ENCODE peak calls at places on chromosome 5, in six cellular contexts. S is fibroblast of mammary gland, T is heart right ventricle, X is tibial artery, V is IMR-90, F is body of pancreas. C is an unnamed sample.

GRCh38 chr5:113166710-113167366 is 190.2 kb downstream of the DCP2 start:
- DNase-seq in X (no peak), S (peak), F (no peak), V (peak), T (no peak), C (peak)

GRCh38 chr5:109750407-109750806 is 60.7 kb downstream of the MAN2A1 start:
- DNase-seq in T (no peak), V (no peak), S (no peak), F (no peak), X (no peak), C (no peak)

GRCh38 chr5:11247224-11247623 is 486.2 kb upstream of the DAP start:
- DNase-seq in T (no peak), S (no peak), V (no peak), X (no peak), F (no peak), C (no peak)

GRCh38 chr5:139726248-139726647 is 69.4 kb upstream of the PSD2 start:
- DNase-seq in X (no peak), F (no peak), S (no peak), V (no peak), T (no peak), C (no peak)

GRCh38 chr5:94431696-94432095 is 186.7 kb downstream of the KIAA0825 start:
- DNase-seq in X (no peak), T (no peak), V (no peak), F (no peak), S (peak), C (no peak)

GRCh38 chr5:168793844-168794837 is 215.0 kb upstream of the PANK3 start:
- DNase-seq in S (peak), X (peak), F (no peak), T (no peak), V (peak), C (peak)

GRCh38 chr5:173512637-173513435 is 103.6 kb downstream of the BOD1 start:
- DNase-seq in V (no peak), T (no peak), X (no peak), S (no peak), F (no peak), C (peak)

GRCh38 chr5:10268100-10268499 is 18.0 kb downstream of the CCT5 start:
- DNase-seq in X (no peak), V (no peak), S (no peak), F (no peak), T (no peak), C (no peak)

GRCh38 chr5:88829773-88830172 is 53.2 kb downstream of the MEF2C start:
- DNase-seq in T (no peak), V (no peak), X (no peak), S (no peak), F (no peak), C (peak)

GRCh38 chr5:8865686-8866374 is 680.0 kb downstream of the SEMA5A start:
- DNase-seq in F (no peak), S (no peak), T (no peak), V (no peak), X (no peak), C (no peak)

GRCh38 chr5:81209386-81209785 is 23.7 kb upstream of the CKMT2 start:
- DNase-seq in V (no peak), T (no peak), X (no peak), S (no peak), F (no peak), C (no peak)

GRCh38 chr5:114362197-114362976 is 517 bp downstream of the KCNN2 start:
- DNase-seq in V (peak), X (no peak), T (no peak), F (no peak), S (peak), C (no peak)

GRCh38 chr5:132608107-132608506 is 49.9 kb upstream of the IL13 start:
- DNase-seq in V (no peak), T (no peak), F (no peak), X (no peak), S (no peak), C (peak)

DNA sequence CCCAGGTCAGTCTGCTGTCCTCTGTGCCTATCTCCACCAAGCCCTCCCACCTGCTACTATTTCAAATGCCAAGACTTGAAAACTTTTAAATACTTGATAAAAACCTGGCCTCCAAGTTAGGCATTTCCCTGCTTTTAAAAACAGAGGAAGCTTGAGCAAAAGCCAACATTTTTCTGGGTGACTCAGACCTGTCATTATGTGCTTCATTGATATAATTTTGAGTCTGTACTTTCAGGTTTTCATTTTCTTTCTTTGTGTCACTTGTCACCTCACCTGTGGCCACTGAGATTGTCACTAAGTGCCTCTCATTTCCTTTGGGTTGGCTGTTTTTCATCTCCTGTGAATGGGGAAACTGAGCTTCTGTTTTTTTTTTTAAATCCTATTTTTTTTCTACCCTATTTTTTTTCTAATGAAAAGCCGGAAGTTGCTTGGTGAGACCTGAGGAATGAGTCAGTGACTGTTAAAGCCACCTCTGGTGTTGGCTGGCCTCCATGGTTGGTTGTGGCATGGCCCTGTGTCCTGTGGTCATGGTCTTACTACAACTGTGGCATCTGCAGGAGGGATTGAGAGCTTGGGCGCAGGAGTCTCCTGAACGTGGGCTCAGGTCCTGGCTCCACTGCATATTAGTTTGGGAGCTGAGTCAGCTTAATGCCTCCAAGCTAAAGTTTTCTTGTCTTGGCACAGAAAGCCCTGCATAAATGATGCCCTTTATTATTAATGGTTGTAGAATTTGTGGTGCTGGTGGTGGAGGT is 56.7 kb downstream of the ARHGAP26 start:
- DNase-seq in S (peak), F (peak), X (no peak), V (peak), T (no peak), C (peak)
- H3K4me3 ChIP-seq in S (no peak), F (no peak), X (no peak), V (no peak), T (no peak), C (no peak)

GRCh38 chr5:124065508-124065907 is 553.5 kb downstream of the CSNK1G3 start:
- DNase-seq in X (no peak), V (no peak), S (peak), F (no peak), T (no peak), C (no peak)
- TF ChIP-seq CTCF in X (no peak), V (no peak), S (peak), F (no peak), T (no peak), C (no peak)

DNA sequence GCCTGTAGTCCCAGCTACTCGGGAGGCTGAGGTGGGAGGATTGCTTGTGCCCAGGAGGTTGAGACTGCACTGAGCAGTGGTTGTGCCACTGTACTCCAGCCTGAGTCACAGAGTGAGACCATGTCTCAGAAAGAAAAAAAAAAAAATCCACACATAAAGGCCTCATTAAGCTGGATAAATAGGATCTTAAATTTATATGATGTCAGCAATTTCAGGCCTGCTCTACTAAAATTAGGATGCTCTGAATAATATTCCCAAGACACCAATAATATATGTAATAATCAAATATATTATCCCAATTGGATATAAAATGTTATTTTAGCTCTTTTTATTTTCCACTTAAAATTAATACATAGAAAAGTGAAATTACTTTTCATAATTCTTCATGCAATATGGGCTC is 43.6 kb downstream of the NLN start:
- DNase-seq in T (no peak), F (no peak), X (no peak), S (no peak), V (no peak), C (no peak)
- H3K4me3 ChIP-seq in T (no peak), F (no peak), X (no peak), S (no peak), V (no peak), C (no peak)

GRCh38 chr5:14505310-14506140 is 76.1 kb upstream of the OTULINL start:
- DNase-seq in F (no peak), V (no peak), X (no peak), S (peak), T (no peak), C (no peak)
- TF ChIP-seq CTCF in F (no peak), V (no peak), X (no peak), S (peak), T (peak), C (no peak)

GRCh38 chr5:53490747-53491146 is 10.3 kb downstream of the FST start:
- DNase-seq in V (peak), S (peak), X (no peak), F (no peak), T (no peak), C (peak)
- H3K4me3 ChIP-seq in V (no peak), S (no peak), X (no peak), F (no peak), T (no peak), C (no peak)

GRCh38 chr5:79011219-79011836 is 26.2 kb upstream of the ARSB start:
- DNase-seq in V (peak), T (no peak), X (no peak), F (no peak), S (peak), C (peak)
- TF ChIP-seq CTCF in V (peak), T (no peak), X (no peak), F (no peak), S (peak), C (peak)

GRCh38 chr5:54525692-54526091 is 8.1 kb downstream of the SNX18 start:
- DNase-seq in F (no peak), T (no peak), V (no peak), X (no peak), S (no peak), C (no peak)

GRCh38 chr5:54531536-54531935 is 14.0 kb downstream of the SNX18 start:
- DNase-seq in T (no peak), F (no peak), V (no peak), S (no peak), X (no peak), C (no peak)

GRCh38 chr5:54526604-54527359 is 9.2 kb downstream of the SNX18 start:
- DNase-seq in S (no peak), X (no peak), T (no peak), V (no peak), F (no peak), C (no peak)

GRCh38 chr5:54529565-54529964 is 12.0 kb downstream of the SNX18 start:
- DNase-seq in X (no peak), S (no peak), T (no peak), V (no peak), F (no peak), C (peak)

GRCh38 chr5:54528633-54529032 is 11.1 kb downstream of the SNX18 start:
- DNase-seq in V (no peak), X (no peak), T (no peak), S (no peak), F (no peak), C (no peak)
- H3K4me3 ChIP-seq in V (no peak), X (peak), T (no peak), S (no peak), F (no peak), C (no peak)

GRCh38 chr5:90387508-90387907 is 22.0 kb downstream of the CETN3 start:
- DNase-seq in F (no peak), V (no peak), X (no peak), T (no peak), S (no peak), C (no peak)

GRCh38 chr5:90383903-90384302 is 25.7 kb downstream of the CETN3 start:
- DNase-seq in V (no peak), T (no peak), F (no peak), S (no peak), X (no peak), C (no peak)

GRCh38 chr5:90390326-90390725 is 19.2 kb downstream of the CETN3 start:
- DNase-seq in X (no peak), S (no peak), T (no peak), F (no peak), V (no peak), C (no peak)

GRCh38 chr5:90384389-90384788 is 25.2 kb downstream of the CETN3 start:
- DNase-seq in S (no peak), X (no peak), V (no peak), T (no peak), F (no peak), C (no peak)

GRCh38 chr5:90386099-90386710 is 23.4 kb downstream of the CETN3 start:
- DNase-seq in X (no peak), S (peak), V (peak), F (no peak), T (no peak), C (peak)
- TF ChIP-seq CTCF in X (peak), S (peak), V (peak), F (peak), T (peak), C (peak)